ENCODE peak calls at places on chromosomes 3 and 15, in eight cellular contexts. D is HepG2, G is sigmoid colon, P is transverse colon, T is H1, S is SK-N-SH, B is stomach, K is K562. Y is an unnamed sample.

GRCh38 chr15:88215249-88215648 is 41.3 kb downstream of the NTRK3 start:
- DNase-seq in D (no peak), G (no peak), P (no peak), T (no peak), S (no peak), B (no peak), K (no peak), Y (no peak)

GRCh38 chr3:66593978-66594377 is 93.2 kb upstream of the LRIG1 start:
- DNase-seq in D (peak; percentile 74), G (no peak), P (no peak), T (no peak), S (no peak), B (no peak), K (no peak), Y (no peak)

GRCh38 chr3:126858887-126859286 is 124.0 kb upstream of the PLXNA1 start:
- DNase-seq in D (no peak), G (peak; percentile 36), P (no peak), T (no peak), S (no peak), B (no peak), K (no peak), Y (no peak)

GRCh38 chr3:28136607-28137216 is 104.7 kb upstream of the CMC1 start:
- DNase-seq in D (no peak), G (no peak), P (no peak), T (no peak), S (no peak), B (no peak), K (no peak), Y (no peak)

GRCh38 chr3:24177201-24177600 is 232.1 kb downstream of the NR1D2 start:
- DNase-seq in D (no peak), G (no peak), P (no peak), T (no peak), S (no peak), B (no peak), K (no peak), Y (no peak)

GRCh38 chr3:194344012-194344411 is 7.1 kb downstream of the CPN2 start:
- DNase-seq in D (peak; percentile 30), G (peak; percentile 86), P (peak; percentile 80), T (peak; percentile 58), S (peak; percentile 91), B (peak; percentile 84), K (peak; percentile 84), Y (peak; percentile 70)

GRCh38 chr3:17088602-17089313 is 204.0 kb downstream of the PLCL2 start:
- DNase-seq in D (no peak), G (no peak), P (peak; percentile 24), T (no peak), S (no peak), B (no peak), K (no peak), Y (no peak)

GRCh38 chr15:63502843-63503738 is 1.3 kb upstream of the USP3 start:
- DNase-seq in D (peak; percentile 84), G (peak; percentile 95), P (peak; percentile 96), T (no peak), S (no peak), B (peak; percentile 96), K (peak; percentile 77), Y (peak; percentile 65)

GRCh38 chr3:197907196-197907595 is 42.8 kb upstream of the RPL35A start:
- DNase-seq in D (no peak), G (no peak), P (no peak), T (no peak), S (no peak), B (no peak), K (no peak), Y (no peak)

GRCh38 chr3:45688194-45688881 is 858 bp upstream of the SACM1L start:
- DNase-seq in D (peak; percentile 29), G (no peak), P (peak; percentile 28), T (no peak), S (peak; percentile 64), B (no peak), K (peak; percentile 77), Y (no peak)

GRCh38 chr15:65400760-65401606 is 21.8 kb downstream of the IGDCC4 start:
- DNase-seq in D (peak; percentile 74), G (no peak), P (peak; percentile 58), T (peak; percentile 78), S (peak; percentile 91), B (peak; percentile 68), K (peak; percentile 90), Y (no peak)

GRCh38 chr15:43511012-43511885 is 6.2 kb upstream of the MAP1A start:
- DNase-seq in D (peak; percentile 20), G (no peak), P (no peak), T (no peak), S (peak; percentile 55), B (no peak), K (peak; percentile 43), Y (no peak)

GRCh38 chr3:183576487-183577107 is 21.1 kb upstream of the KLHL6 start:
- DNase-seq in D (no peak), G (peak; percentile 69), P (no peak), T (no peak), S (no peak), B (no peak), K (no peak), Y (no peak)
- H3K4me3 ChIP-seq in D (no peak overlapping the region), G (no peak overlapping the region), P (no peak overlapping the region), T (no peak overlapping the region), S (no peak overlapping the region), B (no peak overlapping the region), K (no peak overlapping the region), Y (no peak overlapping the region)

GRCh38 chr3:112638327-112639020 is 2.5 kb downstream of the CCDC80 start:
- DNase-seq in D (no peak), G (peak; percentile 73), P (no peak), T (no peak), S (no peak), B (no peak), K (no peak), Y (no peak)

GRCh38 chr3:112640333-112640863 is 545 bp downstream of the CCDC80 start:
- DNase-seq in D (no peak), G (peak; percentile 75), P (no peak), T (no peak), S (peak; percentile 32), B (no peak), K (no peak), Y (no peak)

GRCh38 chr3:112635674-112636073 is 5.3 kb downstream of the CCDC80 start:
- DNase-seq in D (no peak), G (peak; percentile 90), P (peak; percentile 31), T (no peak), S (peak; percentile 58), B (no peak), K (no peak), Y (no peak)

GRCh38 chr3:112639451-112640332 is 1.3 kb downstream of the CCDC80 start:
- DNase-seq in D (no peak), G (peak; percentile 76), P (no peak), T (no peak), S (no peak), B (no peak), K (no peak), Y (no peak)

DNA sequence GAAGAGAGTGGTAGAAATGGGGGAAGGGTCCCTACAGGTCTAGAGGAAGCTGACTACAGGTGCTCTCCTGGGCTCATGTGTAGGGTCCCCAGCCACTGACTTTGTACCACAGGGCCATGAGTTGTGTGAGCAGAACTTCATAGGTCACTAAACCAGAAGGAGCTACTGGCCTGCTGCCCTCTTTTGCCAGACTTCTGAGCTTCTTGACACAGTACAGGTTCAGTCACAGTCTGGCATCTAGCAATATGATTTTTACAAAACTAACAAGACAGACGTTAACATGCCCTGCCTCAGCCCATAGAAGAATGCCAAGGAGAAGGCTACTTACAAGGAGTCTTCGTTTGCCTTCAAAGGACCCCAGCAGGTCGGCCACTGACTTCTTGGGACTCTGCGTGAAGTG is 3.2 kb downstream of the CCDC80 start:
- DNase-seq in D (no peak), G (peak; percentile 85), P (no peak), T (no peak), S (no peak), B (no peak), K (no peak), Y (no peak)
- H3K4me1 ChIP-seq in D (no peaks in the 10 kb centered on the region), G (peaks cover 89% of the 10 kb centered on the region), P (peaks cover 4% of the 10 kb centered on the region), T (peaks cover 7% of the 10 kb centered on the region), S (peaks cover 33% of the 10 kb centered on the region), B (peaks cover 12% of the 10 kb centered on the region), K (no peaks in the 10 kb centered on the region), Y (no peaks in the 10 kb centered on the region)

GRCh38 chr15:78906310-78906608 is 33.6 kb downstream of the MORF4L1 start:
- DNase-seq in D (peak; percentile 30), G (no peak), P (no peak), T (no peak), S (no peak), B (peak; percentile 69), K (no peak), Y (no peak)
- TF ChIP-seq POLR2AphosphoS5 in D (no peak), G (no peak), P (no peak), T (no peak), S (no peak), B (peak; percentile 61), K (no peak), Y (no peak)

GRCh38 chr15:99709243-99709986 is 23.8 kb downstream of the LYSMD4 start:
- DNase-seq in D (no peak), G (no peak), P (no peak), T (no peak), S (no peak), B (no peak), K (no peak), Y (no peak)

GRCh38 chr15:99707481-99708270 is 25.6 kb downstream of the LYSMD4 start:
- DNase-seq in D (no peak), G (no peak), P (no peak), T (no peak), S (no peak), B (no peak), K (no peak), Y (no peak)

GRCh38 chr15:99711685-99712084 is 21.6 kb downstream of the LYSMD4 start:
- DNase-seq in D (no peak), G (no peak), P (no peak), T (no peak), S (no peak), B (no peak), K (no peak), Y (no peak)

GRCh38 chr15:99706557-99707303 is 26.5 kb downstream of the LYSMD4 start:
- DNase-seq in D (no peak), G (no peak), P (no peak), T (no peak), S (no peak), B (no peak), K (no peak), Y (no peak)

GRCh38 chr15:99708563-99708962 is 24.7 kb downstream of the LYSMD4 start:
- DNase-seq in D (no peak), G (peak; percentile 91), P (peak; percentile 77), T (no peak), S (no peak), B (peak; percentile 77), K (peak; percentile 44), Y (peak; percentile 47)
- H3K4me3 ChIP-seq in D (no peak overlapping the region), G (no peak overlapping the region), P (no peak overlapping the region), T (no peak overlapping the region), S (no peak overlapping the region), B (no peak overlapping the region), K (no peak overlapping the region), Y (no peak overlapping the region)

Y was measured in prostate gland.